ENCODE peak calls at places on chromosomes 1 and 21, in eight cellular contexts. G is thoracic aorta, X is psoas muscle, Q is lower lobe of right lung, K is neuronal stem cell, C is ovary, N is heart right ventricle, H is IMR-90. O is an unnamed sample. For H3K4me1, the result is how much of the 10 kb centered on the place peaks cover.

GRCh38 chr1:2158272-2158671 is 36.3 kb downstream of the FAAP20 start:
- DNase-seq in G (no peak), X (no peak), Q (no peak), K (no peak), C (no peak), N (no peak), H (no peak), O (no peak)

GRCh38 chr1:162056043-162056442 is 13.4 kb upstream of the NOS1AP start:
- DNase-seq in G (no peak), X (peak), Q (peak), K (peak), C (peak), N (peak), H (peak), O (peak)

GRCh38 chr1:234943801-234944402 is 184.7 kb downstream of the TOMM20 start:
- DNase-seq in G (no peak), X (no peak), Q (no peak), K (no peak), C (no peak), N (no peak), H (no peak), O (no peak)

GRCh38 chr1:160204526-160205241 is 500 bp upstream of the PEA15 start:
- DNase-seq in G (no peak), X (no peak), Q (no peak), K (no peak), C (no peak), N (no peak), H (no peak), O (no peak)

GRCh38 chr1:57061369-57061768 is 95.6 kb upstream of the C8B start:
- DNase-seq in G (no peak), X (no peak), Q (no peak), K (no peak), C (no peak), N (peak), H (peak), O (peak)

GRCh38 chr1:111660204-111661150 is 40.9 kb downstream of the RAP1A start:
- DNase-seq in G (no peak), X (no peak), Q (no peak), K (no peak), C (no peak), N (no peak), H (peak), O (no peak)

GRCh38 chr1:202967684-202968281 is 726 bp upstream of the CYB5R1 start:
- DNase-seq in G (no peak), X (no peak), Q (no peak), K (no peak), C (no peak), N (peak), H (no peak), O (no peak)

GRCh38 chr1:215844266-215844665 is 277.2 kb downstream of the KCTD3 start:
- DNase-seq in G (no peak), X (no peak), Q (no peak), K (no peak), C (no peak), N (no peak), H (no peak), O (no peak)

GRCh38 chr1:187051618-187052232 is 223.0 kb downstream of the PLA2G4A start:
- DNase-seq in G (no peak), X (no peak), Q (no peak), K (peak), C (no peak), N (peak), H (peak), O (peak)

GRCh38 chr1:71054281-71054731 is 6.7 kb upstream of the PTGER3 start:
- DNase-seq in G (no peak), X (no peak), Q (no peak), K (no peak), C (peak), N (no peak), H (no peak), O (no peak)

GRCh38 chr1:9413143-9413876 is 120.6 kb downstream of the SPSB1 start:
- DNase-seq in G (peak), X (peak), Q (peak), K (no peak), C (peak), N (peak), H (peak), O (peak)

GRCh38 chr1:156805766-156806511 is 10.7 kb downstream of the SH2D2A start:
- DNase-seq in G (no peak), X (peak), Q (no peak), K (no peak), C (peak), N (peak), H (peak), O (peak)

GRCh38 chr1:218845589-218845988 is 328.1 kb upstream of the LYPLAL1 start:
- DNase-seq in G (no peak), X (no peak), Q (no peak), K (no peak), C (no peak), N (no peak), H (no peak), O (no peak)

GRCh38 chr1:204350857-204351573 is 8.7 kb downstream of the PLEKHA6 start:
- DNase-seq in G (no peak), X (peak), Q (peak), K (peak), C (peak), N (peak), H (peak), O (peak)

GRCh38 chr1:112721966-112722524 is 6.9 kb upstream of the PPM1J start:
- DNase-seq in G (no peak), X (no peak), Q (no peak), K (no peak), C (no peak), N (no peak), H (no peak), O (no peak)

GRCh38 chr1:109482796-109483638 is 688 bp upstream of the ATXN7L2 start:
- DNase-seq in G (no peak), X (no peak), Q (peak), K (no peak), C (peak), N (peak), H (peak), O (peak)

GRCh38 chr1:180609643-180610555 is 21.9 kb upstream of the XPR1 start:
- DNase-seq in G (no peak), X (no peak), Q (no peak), K (no peak), C (no peak), N (no peak), H (peak), O (no peak)

GRCh38 chr1:30081379-30082102 is 641.8 kb downstream of the MATN1 start:
- DNase-seq in G (no peak), X (no peak), Q (no peak), K (no peak), C (no peak), N (no peak), H (no peak), O (no peak)
- H3K4me1 ChIP-seq in G (half or more), X (under half), Q (under half), K (under half), C (under half), N (under half), H (under half), O (under half)

GRCh38 chr1:167431261-167431908 is 86.9 kb downstream of the CD247 start:
- DNase-seq in G (no peak), X (no peak), Q (no peak), K (no peak), C (no peak), N (no peak), H (no peak), O (no peak)
- H3K4me1 ChIP-seq in G (under half), X (under half), Q (under half), K (under half), C (under half), N (under half), H (under half), O (under half)

DNA sequence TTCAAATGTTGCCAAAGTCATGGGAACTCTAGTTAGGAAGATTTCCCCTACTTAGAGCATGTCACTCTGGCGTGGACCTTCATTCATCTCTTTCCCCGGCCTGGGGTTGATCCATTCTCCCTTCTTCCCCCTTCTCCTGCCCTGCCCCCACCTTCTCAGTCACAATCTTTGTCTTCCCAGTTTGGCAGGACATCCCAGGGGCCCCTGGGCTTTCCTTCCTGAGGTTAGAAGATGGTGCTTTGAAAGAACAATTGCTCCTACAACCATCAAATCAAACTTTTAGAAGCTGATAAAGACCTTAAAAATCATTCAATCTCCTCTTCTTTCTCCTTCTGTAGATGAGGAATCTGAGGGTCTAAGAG is 177.4 kb downstream of the CLIC6 start:
- DNase-seq in G (no peak), X (no peak), Q (no peak), K (no peak), C (no peak), N (no peak), H (no peak), O (no peak)
- H3K4me1 ChIP-seq in G (under half), X (under half), Q (half or more), K (under half), C (under half), N (half or more), H (under half), O (under half)

DNA sequence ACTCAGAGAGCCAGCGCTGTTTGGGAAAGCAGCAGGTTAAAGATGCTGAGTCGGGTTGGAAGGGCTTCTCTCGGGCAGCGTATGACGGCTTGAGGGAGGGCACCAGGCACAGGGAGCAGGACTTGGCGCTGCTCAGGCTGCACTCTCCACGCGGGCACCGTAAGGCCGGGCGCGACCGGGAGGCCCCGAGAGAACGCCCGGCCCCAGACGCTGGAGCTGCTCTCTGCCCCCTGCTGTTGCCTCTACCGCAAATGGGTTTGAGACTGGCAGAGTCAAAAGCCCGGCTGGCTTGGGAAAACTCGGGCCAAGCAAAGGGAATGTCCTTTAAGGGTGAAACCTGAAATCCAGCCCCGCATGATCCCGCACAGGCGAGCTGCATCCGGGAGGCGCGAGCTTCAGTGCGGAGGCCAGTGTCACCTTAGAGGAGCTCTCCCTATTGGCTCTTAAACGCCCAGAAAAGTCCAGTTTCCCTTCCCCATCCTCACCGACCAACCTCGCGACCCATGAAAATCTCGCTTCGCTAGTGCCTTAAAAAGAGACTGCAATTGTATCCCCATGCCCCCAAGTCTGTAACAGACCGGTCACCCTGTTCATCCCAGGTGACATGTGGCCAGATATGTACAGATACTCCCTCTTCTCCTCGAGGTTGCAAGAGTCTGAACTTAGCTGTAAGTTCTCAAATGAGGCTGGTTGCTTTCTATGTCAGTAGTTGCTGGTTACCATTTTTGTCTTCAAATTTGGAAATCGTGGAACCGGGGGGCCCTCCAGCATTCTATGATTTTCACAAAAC is 1.1 kb downstream of the PRRX1 start:
- DNase-seq in G (no peak), X (peak), Q (no peak), K (no peak), C (no peak), N (no peak), H (peak), O (peak)
- H3K4me1 ChIP-seq in G (under half), X (under half), Q (under half), K (under half), C (under half), N (under half), H (under half), O (under half)

GRCh38 chr1:154806333-154806732 is 63.7 kb downstream of the KCNN3 start:
- DNase-seq in G (no peak), X (no peak), Q (no peak), K (no peak), C (no peak), N (no peak), H (no peak), O (no peak)
- H3K4me1 ChIP-seq in G (under half), X (half or more), Q (under half), K (under half), C (under half), N (under half), H (under half), O (under half)

GRCh38 chr1:183619719-183620118 is 15.9 kb downstream of the ARPC5 start:
- DNase-seq in G (no peak), X (no peak), Q (no peak), K (no peak), C (no peak), N (no peak), H (no peak), O (no peak)

GRCh38 chr1:183628537-183628936 is 7.0 kb downstream of the ARPC5 start:
- DNase-seq in G (no peak), X (no peak), Q (no peak), K (no peak), C (no peak), N (no peak), H (no peak), O (no peak)

GRCh38 chr1:183622013-183622412 is 13.6 kb downstream of the ARPC5 start:
- DNase-seq in G (no peak), X (no peak), Q (no peak), K (no peak), C (no peak), N (no peak), H (no peak), O (no peak)

GRCh38 chr1:183620311-183620710 is 15.3 kb downstream of the ARPC5 start:
- DNase-seq in G (no peak), X (no peak), Q (no peak), K (no peak), C (no peak), N (no peak), H (no peak), O (no peak)

GRCh38 chr1:183622884-183623785 is 12.4 kb downstream of the ARPC5 start:
- DNase-seq in G (no peak), X (no peak), Q (peak), K (peak), C (peak), N (peak), H (peak), O (peak)
- H3K4me1 ChIP-seq in G (half or more), X (under half), Q (under half), K (under half), C (under half), N (under half), H (under half), O (under half)

DNA sequence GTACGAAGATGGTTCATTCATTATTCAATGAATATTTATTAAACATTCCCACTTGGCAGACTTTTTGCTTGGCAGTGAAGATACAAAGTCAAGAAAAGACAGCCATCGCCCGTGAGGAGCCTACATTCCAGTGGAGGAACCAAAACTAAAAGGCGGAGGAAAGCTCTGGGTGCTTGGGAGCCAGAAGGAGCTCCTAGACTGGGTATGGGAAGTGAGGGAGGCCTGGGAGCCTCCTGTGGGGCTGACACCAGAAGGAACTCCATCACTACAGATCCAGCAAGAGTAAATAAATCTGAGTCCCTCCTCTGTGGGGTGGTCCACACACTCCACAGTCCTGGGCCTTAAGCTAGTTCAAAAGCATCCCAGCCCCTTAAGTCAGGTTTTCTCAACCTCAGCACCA is 14.9 kb downstream of the RNASEL start:
- DNase-seq in G (no peak), X (no peak), Q (no peak), K (no peak), C (no peak), N (no peak), H (no peak), O (no peak)
- H3K4me1 ChIP-seq in G (under half), X (under half), Q (under half), K (under half), C (under half), N (under half), H (under half), O (under half)

O was measured in cardiac muscle cell.